ENCODE peak calls at places on chromosomes 2 and 18, in five cellular contexts. M is HepG2, A is K562, C is GM12878, Y is HCT116. P is an unnamed sample.

GRCh38 chr2:95292623-95293260 is 4.4 kb upstream of the KCNIP3 start:
- DNase-seq in M (no peak), A (no peak), C (no peak), Y (no peak), P (no peak)

GRCh38 chr2:162327134-162327769 is 8.8 kb upstream of the IFIH1 start:
- DNase-seq in M (no peak), A (peak; percentile 17), C (no peak), Y (no peak), P (peak; percentile 63)

GRCh38 chr18:75314606-75315005 is 104.0 kb downstream of the TSHZ1 start:
- DNase-seq in M (no peak), A (no peak), C (no peak), Y (no peak), P (no peak)

GRCh38 chr2:159010963-159011362 is 42.5 kb downstream of the TANC1 start:
- DNase-seq in M (no peak), A (no peak), C (no peak), Y (no peak), P (no peak)

GRCh38 chr2:174153757-174154680 is 94.3 kb downstream of the OLA1 start:
- DNase-seq in M (no peak), A (no peak), C (no peak), Y (no peak), P (no peak)

GRCh38 chr2:213251618-213252017 is 32.6 kb upstream of the SPAG16 start:
- DNase-seq in M (peak; percentile 72), A (peak; percentile 24), C (no peak), Y (peak; percentile 50), P (peak; percentile 85)

GRCh38 chr2:190579058-190579410 is 44.5 kb upstream of the NEMP2 start:
- DNase-seq in M (no peak), A (no peak), C (no peak), Y (no peak), P (no peak)

GRCh38 chr2:176281267-176281666 is 12.0 kb downstream of the MTX2 start:
- DNase-seq in M (no peak), A (no peak), C (no peak), Y (no peak), P (no peak)

GRCh38 chr2:1598800-1599199 is 145.5 kb downstream of the PXDN start:
- DNase-seq in M (no peak), A (no peak), C (no peak), Y (no peak), P (no peak)

GRCh38 chr2:190184460-190184859 is 121.9 kb upstream of the MSTN start:
- DNase-seq in M (no peak), A (peak; percentile 80), C (no peak), Y (no peak), P (no peak)

GRCh38 chr2:97701851-97702465 is 11.4 kb upstream of the ZAP70 start:
- DNase-seq in M (no peak), A (no peak), C (no peak), Y (no peak), P (no peak)

GRCh38 chr2:15811367-15811766 is 129.0 kb upstream of the MYCN start:
- DNase-seq in M (no peak), A (no peak), C (no peak), Y (no peak), P (peak; percentile 27)

GRCh38 chr2:236176417-236176816 is 8.2 kb upstream of the GBX2 start:
- DNase-seq in M (peak; percentile 64), A (peak; percentile 62), C (no peak), Y (no peak), P (peak; percentile 81)

GRCh38 chr2:54824582-54824981 is 101.1 kb downstream of the EML6 start:
- DNase-seq in M (no peak), A (no peak), C (no peak), Y (no peak), P (no peak)

GRCh38 chr2:102975996-102976636 is 214.3 kb downstream of the TMEM182 start:
- DNase-seq in M (peak; percentile 50), A (peak; percentile 15), C (no peak), Y (peak; percentile 16), P (peak; percentile 84)

GRCh38 chr2:33392366-33392765 is 84.1 kb upstream of the RASGRP3 start:
- DNase-seq in M (no peak), A (no peak), C (no peak), Y (no peak), P (no peak)

GRCh38 chr2:165634855-165635254 is 159.2 kb downstream of the GALNT3 start:
- DNase-seq in M (no peak), A (no peak), C (no peak), Y (no peak), P (peak; percentile 78)

GRCh38 chr2:171924170-171924942 is 2.1 kb downstream of the HAT1 start:
- DNase-seq in M (no peak), A (no peak), C (no peak), Y (no peak), P (no peak)

GRCh38 chr2:74527741-74528140 is 1.7 kb upstream of the DQX1 start:
- DNase-seq in M (no peak), A (no peak), C (no peak), Y (no peak), P (no peak)

GRCh38 chr2:74524955-74525716 is 895 bp downstream of the DQX1 start:
- DNase-seq in M (no peak), A (no peak), C (no peak), Y (no peak), P (no peak)

GRCh38 chr2:74526649-74527230 is 709 bp upstream of the DQX1 start:
- DNase-seq in M (no peak), A (no peak), C (no peak), Y (no peak), P (no peak)

GRCh38 chr2:74524005-74524404 is 2.0 kb downstream of the DQX1 start:
- DNase-seq in M (no peak), A (no peak), C (no peak), Y (no peak), P (no peak)

DNA sequence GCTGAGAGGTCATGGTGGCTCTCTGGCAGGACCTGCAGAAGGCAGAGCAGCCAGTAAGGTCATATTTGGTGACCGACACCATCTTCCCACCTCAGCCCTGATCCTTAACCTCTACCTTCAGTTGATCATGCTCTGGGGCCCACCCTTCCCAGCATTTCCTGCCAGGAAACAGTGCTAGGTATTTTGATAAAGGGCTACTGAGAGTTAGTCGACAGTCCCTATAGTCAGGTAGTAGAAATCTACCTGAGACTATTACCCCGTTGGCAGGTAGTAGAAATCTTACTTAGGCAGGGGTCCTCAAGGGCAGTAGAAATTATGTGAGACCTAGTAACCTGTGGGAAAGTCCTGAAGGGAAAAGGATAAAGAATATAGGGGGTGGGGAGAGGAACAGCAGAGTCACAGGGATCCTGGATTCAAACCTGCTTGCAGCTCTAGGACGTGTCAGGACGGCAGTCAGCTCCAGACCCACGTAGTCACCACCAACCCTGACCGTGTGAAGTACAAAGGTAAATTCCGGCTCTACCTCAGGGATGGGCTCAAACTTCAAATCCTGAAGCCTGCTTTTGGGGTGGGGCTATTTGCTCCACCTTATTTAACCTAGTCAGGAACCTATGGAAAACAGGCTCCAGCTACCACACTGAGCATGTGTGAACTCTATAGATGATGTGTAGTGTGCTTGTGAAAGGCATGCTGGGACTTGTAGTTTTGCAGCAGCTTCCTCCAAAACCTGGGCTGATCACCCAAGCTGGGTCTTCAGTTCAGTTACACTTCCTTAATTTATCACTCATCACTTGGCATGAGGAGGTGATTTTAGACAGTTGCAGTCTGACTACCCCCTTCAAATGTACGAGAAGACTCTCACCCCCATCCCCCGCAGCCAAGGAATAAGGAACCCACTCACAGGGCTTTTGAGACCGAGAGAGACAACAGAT is at the start of gene DQX1:
- DNase-seq in M (peak; percentile 99), A (peak; percentile 40), C (peak; percentile 49), Y (no peak), P (peak; percentile 85)
- TF ChIP-seq REST in M (no peak), A (no peak), C (no peak), Y (no peak), P (no peak)

GRCh38 chr2:222459983-222460382 is 35.6 kb downstream of the SGPP2 start:
- DNase-seq in M (no peak), A (no peak), C (no peak), Y (no peak), P (no peak)

GRCh38 chr2:222451270-222451674 is 26.9 kb downstream of the SGPP2 start:
- DNase-seq in M (no peak), A (no peak), C (peak; percentile 77), Y (no peak), P (no peak)

GRCh38 chr2:222452422-222452950 is 28.1 kb downstream of the SGPP2 start:
- DNase-seq in M (no peak), A (no peak), C (no peak), Y (no peak), P (no peak)

DNA sequence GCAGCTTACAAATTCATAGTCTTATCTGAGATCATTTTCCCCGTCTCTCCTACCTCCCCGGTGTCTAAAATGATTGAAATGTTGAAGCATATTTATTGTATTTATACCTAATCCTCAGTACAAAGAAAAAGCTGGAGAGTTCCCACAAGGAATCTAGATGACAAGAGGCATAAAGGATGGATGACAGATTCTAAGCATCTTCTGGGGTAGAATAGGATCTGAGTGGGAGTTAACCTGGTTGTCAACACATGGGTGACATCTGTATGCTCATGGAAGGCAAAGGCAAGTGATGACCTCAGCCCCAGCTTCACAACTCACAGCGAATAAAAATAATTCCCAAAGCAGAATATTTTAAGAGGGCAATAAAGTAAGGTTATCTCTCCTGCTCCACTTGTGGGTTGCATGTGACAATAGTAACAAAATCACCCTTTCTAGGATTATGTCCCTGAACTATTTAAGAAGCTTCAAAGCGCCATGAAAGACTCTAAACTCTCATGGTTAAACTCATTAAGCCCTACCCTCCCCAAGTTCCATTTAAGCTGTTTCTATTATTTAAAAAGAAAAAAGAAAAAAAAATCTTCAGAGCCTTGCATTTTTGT is 32.2 kb downstream of the SGPP2 start:
- DNase-seq in M (no peak), A (no peak), C (no peak), Y (no peak), P (no peak)
- TF ChIP-seq EZH2 in M (no peak), A (no peak), C (no peak), Y (no peak), P (no peak)

GRCh38 chr18:26088482-26088881 is 1.9 kb downstream of the SS18 start:
- DNase-seq in M (no peak), A (peak; percentile 41), C (no peak), Y (no peak), P (no peak)
- H3K27ac ChIP-seq in M (no peak overlapping the region), A (no peak overlapping the region), C (peak overlapping the region; percentile 11), Y (no peak overlapping the region), P (no peak overlapping the region)

GRCh38 chr2:30984141-30984540 is 154.1 kb downstream of the GALNT14 start:
- DNase-seq in M (no peak), A (no peak), C (no peak), Y (no peak), P (no peak)
- TF ChIP-seq REST in M (no peak), A (no peak), C (no peak), Y (no peak), P (no peak)

P was measured in GM23338.